ENCODE peak calls at places on chromosomes 6 and 20, in four cellular contexts. One of them, this sample, is unnamed.

GRCh38 chr20:48630342-48631075 is 197.3 kb downstream of the PREX1 start:
- DNase-seq in IMR-90: no peak
- DNase-seq in H9: peak
- DNase-seq in H1: peak
- DNase-seq in this sample: peak

GRCh38 chr20:5821627-5822215 is 71.5 kb downstream of the SHLD1 start:
- DNase-seq in IMR-90: peak
- DNase-seq in H9: no peak
- DNase-seq in H1: no peak
- DNase-seq in this sample: no peak

GRCh38 chr20:50655325-50655880 is 35.9 kb downstream of the RIPOR3 start:
- DNase-seq in IMR-90: peak
- DNase-seq in H9: no peak
- DNase-seq in H1: no peak
- DNase-seq in this sample: no peak

GRCh38 chr6:104540743-104541142 is 319.0 kb downstream of the HACE1 start:
- DNase-seq in IMR-90: peak
- DNase-seq in H9: no peak
- DNase-seq in H1: no peak
- DNase-seq in this sample: no peak

GRCh38 chr20:25310921-25311728 is 63.2 kb downstream of the PYGB start:
- DNase-seq in IMR-90: peak
- DNase-seq in H9: no peak
- DNase-seq in H1: no peak
- DNase-seq in this sample: peak

GRCh38 chr6:111418971-111419693 is 63.9 kb downstream of the REV3L start:
- DNase-seq in IMR-90: peak
- DNase-seq in H9: no peak
- DNase-seq in H1: no peak
- DNase-seq in this sample: peak

GRCh38 chr20:5191829-5192569 is 65.2 kb downstream of the CDS2 start:
- DNase-seq in IMR-90: peak
- DNase-seq in H9: peak
- DNase-seq in H1: no peak
- DNase-seq in this sample: peak

GRCh38 chr20:35302421-35303335 is 10.5 kb upstream of the FAM83C start:
- DNase-seq in IMR-90: peak
- DNase-seq in H9: no peak
- DNase-seq in H1: no peak
- DNase-seq in this sample: no peak

GRCh38 chr6:37713529-37714119 is 15.9 kb upstream of the MDGA1 start:
- DNase-seq in IMR-90: peak
- DNase-seq in H9: no peak
- DNase-seq in H1: no peak
- DNase-seq in this sample: no peak

GRCh38 chr6:24864345-24864744 is 65.6 kb upstream of the ARMH2 start:
- DNase-seq in IMR-90: peak
- DNase-seq in H9: no peak
- DNase-seq in H1: no peak
- DNase-seq in this sample: no peak

GRCh38 chr20:4949833-4950178 is 51.5 kb downstream of the SLC23A2 start:
- DNase-seq in IMR-90: peak
- DNase-seq in H9: no peak
- DNase-seq in H1: no peak
- DNase-seq in this sample: peak

GRCh38 chr6:108655840-108656650 is 95.3 kb downstream of the FOXO3 start:
- DNase-seq in IMR-90: peak
- DNase-seq in H9: no peak
- DNase-seq in H1: no peak
- DNase-seq in this sample: no peak

GRCh38 chr20:53412600-53413187 is 180.9 kb downstream of the ZNF217 start:
- DNase-seq in IMR-90: no peak
- DNase-seq in H9: peak
- DNase-seq in H1: no peak
- DNase-seq in this sample: peak

GRCh38 chr6:139547082-139547776 is 172.8 kb upstream of the CITED2 start:
- DNase-seq in IMR-90: no peak
- DNase-seq in H9: no peak
- DNase-seq in H1: no peak
- DNase-seq in this sample: no peak

GRCh38 chr6:144528605-144529425 is 243.7 kb downstream of the UTRN start:
- DNase-seq in IMR-90: peak
- DNase-seq in H9: peak
- DNase-seq in H1: no peak
- DNase-seq in this sample: peak

GRCh38 chr20:57443349-57443748 is 52.2 kb downstream of the RBM38 start:
- DNase-seq in IMR-90: no peak
- DNase-seq in H9: no peak
- DNase-seq in H1: no peak
- DNase-seq in this sample: no peak

GRCh38 chr6:20875369-20875963 is 341.2 kb downstream of the CDKAL1 start:
- DNase-seq in IMR-90: peak
- DNase-seq in H9: no peak
- DNase-seq in H1: no peak
- DNase-seq in this sample: no peak

GRCh38 chr6:134908906-134909516 is 40.9 kb downstream of the ALDH8A1 start:
- DNase-seq in IMR-90: peak
- DNase-seq in H9: no peak
- DNase-seq in H1: no peak
- DNase-seq in this sample: peak

GRCh38 chr6:125954735-125955410 is 1.7 kb upstream of the HINT3 start:
- DNase-seq in IMR-90: no peak
- DNase-seq in H9: no peak
- DNase-seq in H1: no peak
- DNase-seq in this sample: no peak

GRCh38 chr6:10138917-10139316 is 276.0 kb downstream of the TFAP2A start:
- DNase-seq in IMR-90: peak
- DNase-seq in H9: no peak
- DNase-seq in H1: no peak
- DNase-seq in this sample: no peak

GRCh38 chr20:10660661-10661060 is 13.1 kb downstream of the JAG1 start:
- DNase-seq in IMR-90: no peak
- DNase-seq in H9: no peak
- DNase-seq in H1: no peak
- DNase-seq in this sample: peak

GRCh38 chr6:75096986-75097385 is 108.9 kb downstream of the COL12A1 start:
- DNase-seq in IMR-90: no peak
- DNase-seq in H9: no peak
- DNase-seq in H1: no peak
- DNase-seq in this sample: no peak

GRCh38 chr20:38165089-38165965 is at the start of gene TGM2:
- DNase-seq in IMR-90: peak
- DNase-seq in H9: peak
- DNase-seq in H1: peak
- DNase-seq in this sample: peak

GRCh38 chr6:28282923-28283322 is 1.6 kb downstream of the PGBD1 start:
- DNase-seq in IMR-90: no peak
- DNase-seq in H9: no peak
- DNase-seq in H1: no peak
- DNase-seq in this sample: no peak

DNA sequence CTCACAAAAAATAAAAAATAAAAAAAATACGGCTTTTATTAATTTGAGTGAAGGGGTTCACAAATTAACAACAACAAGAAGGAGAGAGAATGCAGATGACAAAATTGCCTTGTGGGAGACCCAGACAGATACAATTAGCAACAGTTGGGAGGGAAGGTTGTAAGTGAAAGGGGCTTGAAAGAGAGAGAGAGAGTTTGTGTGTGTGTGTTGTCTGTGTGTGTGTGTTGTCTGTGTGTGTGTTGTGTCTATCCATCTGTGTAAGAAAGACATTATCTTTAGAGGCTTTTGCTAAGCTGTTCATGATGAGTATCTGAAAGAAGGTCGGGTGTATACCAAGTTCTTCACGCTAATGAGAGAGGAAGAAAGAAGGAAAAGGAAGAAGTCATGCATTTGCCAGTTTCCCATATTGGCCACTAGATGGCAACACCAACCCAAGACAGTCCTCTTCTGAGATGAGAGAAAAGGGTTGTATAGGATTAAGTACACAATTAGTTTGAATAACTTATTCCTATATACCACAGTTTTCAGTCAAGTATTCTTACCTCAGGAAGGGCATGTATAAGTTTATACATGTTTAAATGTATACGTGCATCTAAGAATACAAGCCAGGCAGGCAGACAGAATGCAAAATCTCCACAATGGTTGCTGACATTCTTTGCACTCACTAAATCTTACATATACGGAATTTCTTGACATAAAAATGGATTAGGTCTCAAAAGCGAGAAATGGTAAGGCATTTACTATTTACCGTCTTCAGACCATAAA is 63.7 kb upstream of the CD2AP start:
- DNase-seq in IMR-90: peak
- DNase-seq in H9: no peak
- DNase-seq in H1: no peak
- DNase-seq in this sample: peak
- H4K5ac ChIP-seq in IMR-90: no peak
- H4K5ac ChIP-seq in H9: no peak
- H4K5ac ChIP-seq in H1: no peak
- H4K5ac ChIP-seq in this sample: no peak

GRCh38 chr6:26057899-26058298 is 29.3 kb upstream of the HFE start:
- DNase-seq in IMR-90: no peak
- DNase-seq in H9: no peak
- DNase-seq in H1: no peak
- DNase-seq in this sample: no peak

GRCh38 chr6:26054659-26054936 is 32.6 kb upstream of the HFE start:
- DNase-seq in IMR-90: no peak
- DNase-seq in H9: no peak
- DNase-seq in H1: no peak
- DNase-seq in this sample: no peak

GRCh38 chr6:26054937-26055669 is 32.1 kb upstream of the HFE start:
- DNase-seq in IMR-90: peak
- DNase-seq in H9: peak
- DNase-seq in H1: peak
- DNase-seq in this sample: peak

GRCh38 chr6:26055670-26056582 is 31.3 kb upstream of the HFE start:
- DNase-seq in IMR-90: peak
- DNase-seq in H9: peak
- DNase-seq in H1: peak
- DNase-seq in this sample: peak

GRCh38 chr6:26056583-26057350 is 30.5 kb upstream of the HFE start:
- DNase-seq in IMR-90: peak
- DNase-seq in H9: no peak
- DNase-seq in H1: no peak
- DNase-seq in this sample: peak
- H4K5ac ChIP-seq in IMR-90: peak
- H4K5ac ChIP-seq in H9: no peak
- H4K5ac ChIP-seq in H1: peak
- H4K5ac ChIP-seq in this sample: no peak

DNA sequence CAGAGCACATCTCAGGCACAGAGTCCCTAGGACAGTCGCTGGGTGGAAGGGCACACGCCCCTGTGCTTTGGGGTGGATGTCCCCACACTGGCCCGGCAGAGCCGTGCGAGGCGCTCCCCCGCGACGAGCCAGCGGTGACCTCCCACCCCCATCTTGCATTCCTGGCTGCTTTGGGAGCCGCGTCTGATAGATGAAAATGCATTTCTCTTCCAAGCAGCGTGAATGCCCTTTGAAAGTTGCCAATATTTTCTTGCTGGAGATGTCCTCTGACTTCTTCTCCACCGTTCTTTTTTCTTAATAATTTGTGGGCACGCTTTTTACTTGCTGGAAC is 29.9 kb downstream of the COL20A1 start:
- DNase-seq in IMR-90: no peak
- DNase-seq in H9: no peak
- DNase-seq in H1: no peak
- DNase-seq in this sample: no peak
- H4K5ac ChIP-seq in IMR-90: no peak
- H4K5ac ChIP-seq in H9: no peak
- H4K5ac ChIP-seq in H1: no peak
- H4K5ac ChIP-seq in this sample: no peak

GRCh38 chr6:19301980-19302379 is 535.2 kb upstream of the ID4 start:
- DNase-seq in IMR-90: peak
- DNase-seq in H9: no peak
- DNase-seq in H1: no peak
- DNase-seq in this sample: peak
- H4K5ac ChIP-seq in IMR-90: no peak
- H4K5ac ChIP-seq in H9: no peak
- H4K5ac ChIP-seq in H1: no peak
- H4K5ac ChIP-seq in this sample: no peak

GRCh38 chr6:64522859-64523258 is 887.3 kb downstream of the PHF3 start:
- DNase-seq in IMR-90: no peak
- DNase-seq in H9: no peak
- DNase-seq in H1: no peak
- DNase-seq in this sample: no peak
- H4K5ac ChIP-seq in IMR-90: no peak
- H4K5ac ChIP-seq in H9: no peak
- H4K5ac ChIP-seq in H1: no peak
- H4K5ac ChIP-seq in this sample: no peak

DNA sequence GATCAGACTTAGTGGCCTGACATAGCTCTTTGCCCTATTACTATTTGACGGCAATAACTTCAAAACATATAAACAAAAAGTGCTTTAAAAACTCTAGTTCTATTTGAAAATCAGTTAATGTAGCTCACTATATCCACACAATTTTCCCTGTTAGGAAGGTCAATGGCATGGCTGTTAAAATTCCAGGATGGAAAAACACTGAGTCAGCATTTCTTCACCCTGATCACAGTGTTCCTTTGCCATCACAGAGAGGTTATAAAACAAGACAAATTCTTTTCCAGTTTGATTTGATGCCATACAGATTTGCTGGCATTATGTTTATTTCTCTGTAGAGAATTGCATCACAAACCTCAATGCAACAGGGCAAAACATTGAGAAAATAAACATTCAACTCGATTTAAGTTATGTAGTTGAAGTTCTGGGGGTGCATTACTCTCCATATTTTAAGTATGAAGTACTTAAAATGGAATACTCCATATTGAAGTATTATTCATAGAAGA is 253.7 kb upstream of the HSF2 start:
- DNase-seq in IMR-90: no peak
- DNase-seq in H9: no peak
- DNase-seq in H1: no peak
- DNase-seq in this sample: no peak
- H4K5ac ChIP-seq in IMR-90: no peak
- H4K5ac ChIP-seq in H9: no peak
- H4K5ac ChIP-seq in H1: no peak
- H4K5ac ChIP-seq in this sample: no peak